ENCODE peak calls at places on chromosomes 3 and 15, in ten cellular contexts. R is neural crest cell; G is adrenal gland; F is cardiac fibroblast; S is GM20000; E is astrocyte of the spinal cord; L is neural progenitor cell; D is GM12865; V is CD8-positive, alpha-beta T cell; B is fibroblast of pulmonary artery. W is an unnamed sample.

GRCh38 chr15:34079904-34080303 is 21.8 kb downstream of the EMC7 start:
- DNase-seq in V (no peak), D (no peak), S (no peak), B (no peak), L (no peak), G (no peak), F (no peak), R (no peak), E (no peak), W (no peak)

GRCh38 chr3:182092662-182093262 is 381.0 kb downstream of the SOX2 start:
- DNase-seq in G (no peak), B (no peak), D (no peak), V (no peak), F (no peak), E (no peak), L (peak; percentile 14), R (peak; percentile 2), S (no peak), W (no peak)

GRCh38 chr3:127748754-127749327 is 73.5 kb downstream of the MGLL start:
- DNase-seq in F (peak; percentile 25), R (no peak), G (no peak), S (no peak), L (no peak), D (no peak), V (no peak), B (no peak), E (no peak), W (no peak)

GRCh38 chr3:123883656-123884257 is 375 bp downstream of the MYLK start:
- DNase-seq in R (peak; percentile 10), G (no peak), E (peak; percentile 25), D (no peak), L (peak; percentile 69), S (no peak), B (no peak), V (no peak), F (no peak), W (no peak)

GRCh38 chr3:126472277-126473006 is 3.2 kb downstream of the ZXDC start:
- DNase-seq in R (no peak), G (peak; percentile 92), F (peak; percentile 73), S (peak; percentile 43), D (no peak), L (no peak), E (peak; percentile 87), V (no peak), B (peak; percentile 79), W (no peak)

GRCh38 chr15:59539799-59540198 is 71.8 kb upstream of the GCNT3 start:
- DNase-seq in V (no peak), F (no peak), R (no peak), S (no peak), G (no peak), L (no peak), B (no peak), D (no peak), E (no peak), W (no peak)

GRCh38 chr3:146517684-146518435 is 26.5 kb downstream of the PLSCR1 start:
- DNase-seq in R (no peak), S (no peak), V (no peak), G (no peak), F (no peak), D (no peak), B (no peak), L (no peak), E (no peak), W (no peak)

GRCh38 chr3:33840179-33840578 is 41.7 kb downstream of the PDCD6IP start:
- DNase-seq in E (no peak), L (no peak), F (no peak), V (no peak), B (no peak), S (no peak), G (no peak), D (no peak), R (no peak), W (no peak)

GRCh38 chr3:148840419-148840818 is 12.8 kb downstream of the CPB1 start:
- DNase-seq in B (no peak), D (no peak), L (no peak), S (no peak), F (no peak), R (no peak), E (no peak), V (no peak), G (no peak), W (no peak)

GRCh38 chr3:148839805-148840204 is 12.2 kb downstream of the CPB1 start:
- DNase-seq in F (no peak), L (no peak), V (no peak), S (no peak), E (no peak), R (no peak), D (peak; percentile 21), B (no peak), G (no peak), W (no peak)
- TF ChIP-seq CTCF in F (no peak), L (no peak), V (no peak), S (no peak), E (no peak), R (no peak), D (no peak), B (no peak), G (no peak), W (no peak)

GRCh38 chr3:128847631-128848370 is 31.6 kb upstream of the ACAD9 start:
- DNase-seq in D (no peak), L (no peak), F (no peak), R (no peak), G (no peak), B (no peak), S (no peak), V (no peak), E (no peak), W (no peak)

GRCh38 chr3:128845695-128846491 is 33.5 kb upstream of the ACAD9 start:
- DNase-seq in F (peak; percentile 79), G (peak; percentile 91), S (peak; percentile 87), D (peak; percentile 80), E (peak; percentile 60), R (peak; percentile 62), V (peak; percentile 79), L (peak; percentile 78), B (peak; percentile 65), W (peak; percentile 54)

GRCh38 chr3:128846501-128846900 is 32.9 kb upstream of the ACAD9 start:
- DNase-seq in F (no peak), S (no peak), D (no peak), G (no peak), R (no peak), V (no peak), B (no peak), L (no peak), E (no peak), W (no peak)

GRCh38 chr3:128844502-128844901 is 34.9 kb upstream of the ACAD9 start:
- DNase-seq in R (no peak), E (no peak), B (no peak), S (no peak), L (no peak), G (no peak), D (no peak), V (no peak), F (no peak), W (no peak)

DNA sequence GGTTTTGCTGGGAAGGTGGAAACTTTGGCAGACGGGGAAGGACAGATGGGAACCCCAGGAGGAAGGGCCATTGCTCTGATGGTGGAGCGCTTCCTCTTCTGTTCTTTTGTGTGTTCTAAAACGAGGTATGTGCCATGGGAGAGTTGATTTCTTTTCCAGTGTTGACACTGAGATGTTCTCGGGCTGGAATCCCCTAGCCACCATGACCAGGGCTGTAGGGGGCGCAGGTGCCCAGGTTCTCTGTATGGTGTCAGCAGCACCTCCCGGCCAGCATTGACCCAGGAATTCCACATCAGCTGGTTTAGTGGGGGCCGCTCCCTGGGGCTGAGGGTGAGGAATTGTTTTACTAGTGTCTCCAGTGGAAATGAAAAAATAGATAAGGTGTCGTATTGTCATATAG is 34.3 kb upstream of the ACAD9 start:
- DNase-seq in D (no peak), L (peak; percentile 47), G (no peak), F (no peak), R (no peak), V (no peak), S (peak; percentile 32), B (no peak), E (no peak), W (no peak)
- TF ChIP-seq CTCF in D (peak; percentile 11), L (peak; percentile 51), G (no peak), F (no peak), R (peak; percentile 23), V (no peak), S (no peak), B (no peak), E (peak; percentile 41), W (no peak)

GRCh38 chr3:73043414-73043813 is 18.0 kb upstream of the EBLN2 start:
- DNase-seq in G (no peak), F (no peak), E (no peak), B (no peak), S (no peak), V (no peak), L (no peak), R (no peak), D (no peak), W (no peak)
- TF ChIP-seq CTCF in G (no peak), F (no peak), E (no peak), B (no peak), S (no peak), V (no peak), L (no peak), R (no peak), D (no peak), W (no peak)

GRCh38 chr15:51503003-51503402 is 119.6 kb downstream of the DMXL2 start:
- DNase-seq in E (no peak), S (no peak), B (no peak), G (no peak), V (no peak), L (no peak), R (no peak), D (no peak), F (no peak), W (no peak)

GRCh38 chr15:51497806-51498205 is 124.8 kb downstream of the DMXL2 start:
- DNase-seq in V (no peak), F (no peak), S (no peak), E (no peak), D (no peak), G (no peak), B (no peak), R (no peak), L (no peak), W (no peak)

GRCh38 chr15:51494411-51495314 is 127.9 kb downstream of the DMXL2 start:
- DNase-seq in R (no peak), D (no peak), B (peak; percentile 50), S (no peak), E (peak; percentile 27), F (peak; percentile 33), G (no peak), V (no peak), L (no peak), W (no peak)

GRCh38 chr15:51493892-51494291 is 128.7 kb downstream of the DMXL2 start:
- DNase-seq in R (no peak), L (no peak), S (no peak), E (peak; percentile 5), B (peak; percentile 39), F (peak; percentile 26), D (no peak), G (no peak), V (no peak), W (no peak)

DNA sequence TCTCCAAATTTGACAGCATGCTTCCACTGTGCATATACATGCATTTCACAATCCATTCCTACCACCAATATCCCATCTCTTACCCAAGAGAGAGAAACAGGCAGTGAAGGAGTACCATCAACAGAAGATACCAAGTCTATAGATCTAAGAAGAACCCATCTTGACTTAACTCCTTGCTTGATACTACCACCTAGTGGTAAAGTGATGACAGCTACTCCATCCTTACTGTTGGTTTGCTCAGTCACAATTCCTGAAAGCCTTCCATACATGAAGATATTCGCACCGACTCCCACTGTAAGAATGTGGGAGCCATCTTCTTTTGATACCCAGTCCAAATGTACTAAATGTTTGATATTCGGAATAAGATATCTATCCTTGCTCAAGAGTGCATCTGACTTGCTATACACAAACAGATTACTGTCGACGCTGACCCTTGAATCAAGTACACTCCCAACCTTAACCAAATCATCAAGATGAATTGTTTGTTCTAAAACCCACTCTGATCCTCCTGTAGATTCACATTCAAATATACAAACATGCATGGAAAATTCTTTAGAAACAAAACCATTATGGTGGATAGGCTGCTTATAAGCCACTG is 123.1 kb downstream of the DMXL2 start:
- DNase-seq in D (peak; percentile 42), F (peak; percentile 57), S (peak; percentile 51), V (no peak), E (peak; percentile 48), L (peak; percentile 49), B (peak; percentile 66), R (no peak), G (no peak), W (no peak)
- TF ChIP-seq CTCF in D (peak; percentile 67), F (peak; percentile 76), S (peak; percentile 33), V (no peak), E (peak; percentile 64), L (peak; percentile 68), B (peak; percentile 74), R (peak; percentile 61), G (no peak), W (no peak)